ENCODE peak calls at places on chromosome 19, in nine cellular contexts. Q, V, W, C, S, I, E, Y and T are unnamed samples.

GRCh38 chr19:4707956-4708650 is 15.5 kb downstream of the DPP9 start:
- DNase-seq in C (peak; percentile 53), V (no peak), I (no peak), S (no peak), Q (no peak), Y (no peak), W (no peak), E (peak; percentile 75), T (no peak)

GRCh38 chr19:5352229-5352763 is 11.7 kb upstream of the PTPRS start:
- DNase-seq in Y (no peak), S (no peak), W (no peak), I (no peak), V (no peak), E (no peak), C (no peak), Q (no peak), T (no peak)

GRCh38 chr19:3302755-3303154 is 63.6 kb upstream of the NFIC start:
- DNase-seq in Y (no peak), W (no peak), C (no peak), E (no peak), V (no peak), I (no peak), Q (no peak), S (no peak), T (no peak)

GRCh38 chr19:19636573-19636972 is 6.9 kb downstream of the GMIP start:
- DNase-seq in S (no peak), C (peak; percentile 11), W (no peak), I (no peak), E (no peak), Q (no peak), Y (no peak), V (no peak), T (no peak)

GRCh38 chr19:9431475-9431874 is 3.9 kb downstream of the ZNF266 start:
- DNase-seq in Q (no peak), W (no peak), Y (no peak), I (peak; percentile 47), C (no peak), E (no peak), S (no peak), V (no peak), T (no peak)

GRCh38 chr19:57280913-57281425 is 684 bp downstream of the ZNF460 start:
- DNase-seq in S (no peak), W (peak; percentile 23), V (no peak), E (no peak), C (no peak), Y (no peak), Q (peak; percentile 31), I (no peak), T (no peak)

GRCh38 chr19:58408152-58409009 is at the start of gene ZNF584:
- DNase-seq in W (peak; percentile 95), Y (peak; percentile 94), Q (peak; percentile 95), S (peak; percentile 94), E (peak; percentile 94), V (peak; percentile 93), I (peak; percentile 92), C (peak; percentile 93), T (peak; percentile 98)

GRCh38 chr19:55647732-55648656 is at the start of gene CCDC106:
- DNase-seq in W (peak; percentile 77), V (no peak), S (peak; percentile 44), E (peak; percentile 69), C (peak; percentile 78), Q (peak; percentile 85), Y (peak; percentile 74), I (peak; percentile 86), T (no peak)

GRCh38 chr19:51259348-51260245 is 8.7 kb downstream of the SIGLECL1 start:
- DNase-seq in S (peak; percentile 18), I (peak; percentile 48), E (no peak), C (no peak), Y (no peak), W (peak; percentile 43), V (peak; percentile 19), Q (no peak), T (no peak)

GRCh38 chr19:3324405-3324856 is 42.0 kb upstream of the NFIC start:
- DNase-seq in W (no peak), C (no peak), S (peak; percentile 40), I (peak; percentile 85), Y (peak; percentile 79), V (no peak), Q (peak; percentile 60), E (peak; percentile 64), T (no peak)

GRCh38 chr19:13025819-13026477 is 30.7 kb downstream of the NFIX start:
- DNase-seq in Q (no peak), C (no peak), I (no peak), W (no peak), Y (no peak), V (no peak), E (no peak), S (no peak), T (no peak)
- H3K4me3 ChIP-seq in Q (peak overlapping the region; percentile 32), C (peak overlapping the region; percentile 33), I (no peak overlapping the region), W (no peak overlapping the region), Y (peak overlapping the region; percentile 49), V (peak overlapping the region; percentile 17), E (no peak overlapping the region), S (peak overlapping the region; percentile 37), T (peak overlapping the region; percentile 50)

DNA sequence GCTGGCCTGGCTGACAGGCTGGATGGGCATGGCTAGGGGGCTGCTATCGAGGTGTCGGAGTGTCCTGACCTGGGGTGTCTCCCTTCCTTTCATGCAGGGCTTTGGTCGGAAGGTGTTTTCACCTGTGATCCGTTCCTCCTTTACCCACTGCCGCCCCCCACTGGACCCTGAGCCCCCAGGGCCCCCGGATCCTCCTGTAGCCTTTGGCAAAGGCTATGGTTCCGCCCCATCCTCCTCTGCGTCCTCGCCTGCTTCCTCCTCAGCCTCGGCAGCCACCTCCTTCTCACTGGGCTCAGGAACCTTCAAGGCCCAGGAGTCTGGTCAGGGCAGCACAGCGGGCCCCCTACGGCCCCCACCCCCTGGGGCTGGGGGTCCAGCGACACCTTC is 11.8 kb upstream of the PRR19 start:
- DNase-seq in W (no peak), E (no peak), C (no peak), S (no peak), Q (no peak), I (no peak), V (no peak), Y (no peak), T (no peak)
- TF ChIP-seq POLR2A in W (no peak), E (no peak), C (no peak), S (no peak), Q (no peak), I (no peak), V (no peak), Y (no peak), T (no peak)

GRCh38 chr19:45511074-45511473 is 3.8 kb downstream of the VASP start:
- DNase-seq in W (no peak), S (no peak), V (no peak), E (no peak), I (no peak), C (no peak), Q (no peak), Y (no peak), T (no peak)

GRCh38 chr19:45508681-45508930 is 1.3 kb downstream of the VASP start:
- DNase-seq in V (no peak), Y (no peak), Q (no peak), C (no peak), W (peak; percentile 50), S (no peak), I (no peak), E (no peak), T (no peak)

GRCh38 chr19:45507864-45508680 is 793 bp downstream of the VASP start:
- DNase-seq in C (peak; percentile 65), V (no peak), Y (peak; percentile 81), S (peak; percentile 48), E (peak; percentile 68), W (no peak), I (peak; percentile 55), Q (peak; percentile 71), T (no peak)

GRCh38 chr19:45508931-45509691 is 1.8 kb downstream of the VASP start:
- DNase-seq in C (peak; percentile 86), Q (peak; percentile 72), V (peak; percentile 60), Y (peak; percentile 80), E (peak; percentile 72), S (peak; percentile 76), I (peak; percentile 64), W (peak; percentile 92), T (peak; percentile 96)

GRCh38 chr19:45509692-45510015 is 2.4 kb downstream of the VASP start:
- DNase-seq in V (no peak), S (no peak), Q (no peak), E (no peak), Y (no peak), W (no peak), I (no peak), C (no peak), T (no peak)
- H3K4me3 ChIP-seq in V (no peak overlapping the region), S (peak overlapping the region; percentile 82), Q (peak overlapping the region; percentile 94), E (no peak overlapping the region), Y (peak overlapping the region; percentile 100), W (peak overlapping the region; percentile 70), I (peak overlapping the region; percentile 99), C (peak overlapping the region; percentile 91), T (peak overlapping the region; percentile 84)

DNA sequence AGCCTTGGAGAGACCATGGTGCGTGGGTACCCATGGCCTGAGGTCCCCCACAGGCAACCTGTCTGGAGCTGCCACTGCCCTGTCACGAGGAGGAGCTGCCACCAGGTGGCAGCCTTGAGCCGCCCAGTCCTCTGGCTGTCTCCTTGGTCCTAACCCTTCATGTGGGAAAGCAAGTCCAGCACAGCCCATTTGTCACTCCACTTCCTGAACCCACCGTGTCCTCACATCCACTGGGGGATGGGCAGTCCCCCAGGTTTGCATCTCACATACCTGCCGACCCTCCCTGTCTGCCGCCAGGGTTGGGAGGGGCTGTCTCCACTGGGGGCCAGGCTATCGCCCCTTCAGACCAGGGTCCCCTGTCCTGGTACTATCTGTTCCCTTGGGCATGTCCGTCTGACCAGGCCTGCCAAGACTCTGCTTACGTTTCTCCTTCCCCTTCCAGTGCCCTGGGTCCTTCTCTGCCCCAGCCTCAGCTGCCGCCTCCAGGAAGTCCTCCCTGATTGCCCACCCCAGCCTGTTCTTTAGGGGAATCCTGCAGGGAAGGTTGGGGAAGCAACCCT is 4.5 kb downstream of the FAM174C start:
- DNase-seq in S (peak; percentile 72), I (peak; percentile 65), E (peak; percentile 82), V (peak; percentile 71), C (peak; percentile 80), Q (peak; percentile 89), W (no peak), Y (peak; percentile 91), T (no peak)
- TF ChIP-seq POLR2A in S (no peak), I (peak; percentile 43), E (no peak), V (no peak), C (no peak), Q (no peak), W (no peak), Y (no peak), T (no peak)

GRCh38 chr19:17948967-17949930 is 16.4 kb downstream of the CCDC124 start:
- DNase-seq in S (no peak), E (no peak), C (no peak), W (no peak), I (no peak), Y (no peak), Q (peak; percentile 60), V (no peak), T (no peak)
- H3K4me3 ChIP-seq in S (no peak overlapping the region), E (no peak overlapping the region), C (peak overlapping the region; percentile 50), W (no peak overlapping the region), I (peak overlapping the region; percentile 51), Y (peak overlapping the region; percentile 100), Q (no peak overlapping the region), V (no peak overlapping the region), T (no peak overlapping the region)